ENCODE peak calls at places on chromosome 3, in five cellular contexts. B is suprapubic skin, M is heart left ventricle, X is AG09309, T is fibroblast of villous mesenchyme. P is an unnamed sample.

GRCh38 chr3:63611382-63611781 is 41.1 kb upstream of the SNTN start:
- DNase-seq in X (no peak), T (no peak), B (no peak), M (no peak), P (no peak)

GRCh38 chr3:23889950-23890349 is 26.8 kb downstream of the NKIRAS1 start:
- DNase-seq in M (no peak), B (no peak), X (no peak), T (no peak), P (no peak)

GRCh38 chr3:125262155-125262554 is 49.6 kb upstream of the SLC12A8 start:
- DNase-seq in X (no peak), T (peak; percentile 32), B (no peak), M (no peak), P (no peak)

GRCh38 chr3:146256851-146257486 is 6.1 kb upstream of the PLSCR4 start:
- DNase-seq in B (no peak), M (no peak), T (peak; percentile 66), X (no peak), P (no peak)

GRCh38 chr3:63625161-63625560 is 27.3 kb upstream of the SNTN start:
- DNase-seq in T (peak; percentile 47), B (no peak), M (no peak), X (peak; percentile 84), P (no peak)

GRCh38 chr3:71133874-71134273 is 449.7 kb downstream of the FOXP1 start:
- DNase-seq in T (no peak), M (no peak), X (no peak), B (no peak), P (no peak)

GRCh38 chr3:132180337-132180791 is 136.8 kb upstream of the ACP3 start:
- DNase-seq in M (no peak), T (peak; percentile 62), B (no peak), X (peak; percentile 31), P (no peak)

GRCh38 chr3:100932491-100932890 is 60.7 kb downstream of the ABI3BP start:
- DNase-seq in T (no peak), X (no peak), B (no peak), M (no peak), P (no peak)

GRCh38 chr3:112811917-112812660 is 34.6 kb downstream of the CD200R1L start:
- DNase-seq in T (peak; percentile 87), X (no peak), M (no peak), B (no peak), P (no peak)

GRCh38 chr3:112814256-112814655 is 32.4 kb downstream of the CD200R1L start:
- DNase-seq in X (peak; percentile 76), B (no peak), M (no peak), T (peak; percentile 89), P (no peak)

GRCh38 chr3:112815981-112816380 is 30.7 kb downstream of the CD200R1L start:
- DNase-seq in T (peak; percentile 52), B (no peak), M (no peak), X (peak; percentile 16), P (no peak)

GRCh38 chr3:112813016-112813415 is 33.6 kb downstream of the CD200R1L start:
- DNase-seq in X (no peak), T (peak; percentile 65), M (no peak), B (no peak), P (no peak)

GRCh38 chr3:112813723-112814171 is 32.9 kb downstream of the CD200R1L start:
- DNase-seq in X (peak; percentile 58), B (no peak), M (peak; percentile 20), T (peak; percentile 93), P (peak; percentile 21)
- H3K4me3 ChIP-seq in X (no peak overlapping the region), B (no peak overlapping the region), M (no peak overlapping the region), T (no peak overlapping the region), P (no peak overlapping the region)

DNA sequence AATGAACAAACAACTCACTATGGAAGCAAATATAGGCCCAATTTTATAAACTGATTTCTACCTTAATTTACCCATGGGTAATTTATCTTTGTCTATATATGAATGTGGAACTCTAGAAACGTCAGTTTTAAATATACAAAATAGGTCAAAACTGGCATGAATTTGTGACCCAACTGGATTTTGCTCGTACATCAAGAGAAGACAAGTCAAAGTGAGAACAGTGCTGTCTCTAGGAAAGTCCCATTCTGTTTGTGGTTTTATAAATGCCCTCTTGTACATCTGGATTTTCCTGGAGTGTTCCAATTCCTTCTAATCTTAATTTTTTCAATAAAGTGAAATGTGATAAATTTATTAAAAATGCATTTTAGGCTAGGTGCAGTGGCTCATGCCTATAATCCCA is 50.2 kb upstream of the ABHD10 start:
- DNase-seq in X (no peak), M (no peak), T (no peak), B (no peak), P (no peak)
- H3K4me3 ChIP-seq in X (no peak overlapping the region), M (no peak overlapping the region), T (no peak overlapping the region), B (no peak overlapping the region), P (no peak overlapping the region)

GRCh38 chr3:188946351-188946750 is 225.4 kb upstream of the TPRG1 start:
- DNase-seq in T (no peak), M (no peak), X (no peak), B (no peak), P (no peak)
- H3K4me3 ChIP-seq in T (no peak overlapping the region), M (no peak overlapping the region), X (no peak overlapping the region), B (peak overlapping the region; percentile 52), P (no peak overlapping the region)

GRCh38 chr3:133469140-133469731 is 69.4 kb downstream of the BFSP2 start:
- DNase-seq in B (no peak), X (no peak), M (no peak), T (peak; percentile 37), P (no peak)

GRCh38 chr3:133475245-133476010 is 75.6 kb downstream of the BFSP2 start:
- DNase-seq in T (peak; percentile 60), M (no peak), B (no peak), X (no peak), P (no peak)

GRCh38 chr3:133474251-133474801 is 74.5 kb downstream of the BFSP2 start:
- DNase-seq in B (no peak), X (peak; percentile 10), M (peak; percentile 72), T (peak; percentile 65), P (peak; percentile 82)

GRCh38 chr3:133472889-133473288 is 73.0 kb downstream of the BFSP2 start:
- DNase-seq in B (no peak), T (no peak), M (no peak), X (no peak), P (no peak)

GRCh38 chr3:133472242-133472641 is 72.4 kb downstream of the BFSP2 start:
- DNase-seq in X (no peak), B (no peak), T (peak; percentile 36), M (no peak), P (no peak)
- H3K4me3 ChIP-seq in X (no peak overlapping the region), B (no peak overlapping the region), T (peak overlapping the region; percentile 2), M (no peak overlapping the region), P (no peak overlapping the region)

GRCh38 chr3:117920240-117920923 is 1114.3 kb downstream of the IGSF11 start:
- DNase-seq in M (no peak), T (no peak), B (no peak), X (no peak), P (no peak)

GRCh38 chr3:117919611-117920010 is 1115.0 kb downstream of the IGSF11 start:
- DNase-seq in M (no peak), T (no peak), B (no peak), X (no peak), P (no peak)

GRCh38 chr3:117921411-117921810 is 1113.2 kb downstream of the IGSF11 start:
- DNase-seq in B (no peak), T (no peak), M (no peak), X (no peak), P (no peak)

GRCh38 chr3:117926819-117927218 is 1107.8 kb downstream of the IGSF11 start:
- DNase-seq in M (no peak), T (no peak), X (no peak), B (no peak), P (no peak)

GRCh38 chr3:117921908-117922456 is 1112.7 kb downstream of the IGSF11 start:
- DNase-seq in M (no peak), T (no peak), X (no peak), B (no peak), P (no peak)
- H3K4me3 ChIP-seq in M (no peak overlapping the region), T (no peak overlapping the region), X (no peak overlapping the region), B (no peak overlapping the region), P (no peak overlapping the region)

DNA sequence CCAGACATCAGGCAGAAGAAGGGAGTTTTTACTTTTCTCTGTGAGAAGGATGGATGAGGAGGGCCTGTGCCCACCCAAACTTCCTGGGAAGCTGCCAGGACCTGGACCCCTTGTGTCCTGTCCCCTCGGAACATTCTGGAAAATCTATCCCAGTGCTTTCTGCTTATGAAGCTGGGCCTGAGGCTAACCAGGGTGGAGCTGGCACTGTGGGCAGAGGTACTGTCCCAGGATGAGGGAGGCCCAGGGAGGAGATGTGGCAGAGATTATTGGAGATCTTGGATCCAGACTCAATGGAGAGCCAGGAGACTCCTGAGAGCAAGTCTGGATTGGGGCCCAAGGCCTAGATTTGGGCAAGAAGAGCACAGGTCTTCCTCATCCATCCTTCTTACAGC is 44.4 kb downstream of the SPSB4 start:
- DNase-seq in M (no peak), X (no peak), B (peak; percentile 65), T (no peak), P (no peak)
- H3K4me3 ChIP-seq in M (peak overlapping the region; percentile 47), X (no peak overlapping the region), B (peak overlapping the region; percentile 31), T (no peak overlapping the region), P (no peak overlapping the region)

GRCh38 chr3:168267179-168267578 is 171.5 kb upstream of the GOLIM4 start:
- DNase-seq in M (no peak), B (no peak), X (no peak), T (no peak), P (no peak)

GRCh38 chr3:168275662-168276061 is 179.9 kb upstream of the GOLIM4 start:
- DNase-seq in M (no peak), X (no peak), T (no peak), B (no peak), P (no peak)

GRCh38 chr3:168269019-168269418 is 173.3 kb upstream of the GOLIM4 start:
- DNase-seq in X (no peak), T (no peak), B (no peak), M (no peak), P (no peak)

GRCh38 chr3:168273917-168274316 is 178.2 kb upstream of the GOLIM4 start:
- DNase-seq in M (no peak), T (no peak), X (no peak), B (no peak), P (no peak)

DNA sequence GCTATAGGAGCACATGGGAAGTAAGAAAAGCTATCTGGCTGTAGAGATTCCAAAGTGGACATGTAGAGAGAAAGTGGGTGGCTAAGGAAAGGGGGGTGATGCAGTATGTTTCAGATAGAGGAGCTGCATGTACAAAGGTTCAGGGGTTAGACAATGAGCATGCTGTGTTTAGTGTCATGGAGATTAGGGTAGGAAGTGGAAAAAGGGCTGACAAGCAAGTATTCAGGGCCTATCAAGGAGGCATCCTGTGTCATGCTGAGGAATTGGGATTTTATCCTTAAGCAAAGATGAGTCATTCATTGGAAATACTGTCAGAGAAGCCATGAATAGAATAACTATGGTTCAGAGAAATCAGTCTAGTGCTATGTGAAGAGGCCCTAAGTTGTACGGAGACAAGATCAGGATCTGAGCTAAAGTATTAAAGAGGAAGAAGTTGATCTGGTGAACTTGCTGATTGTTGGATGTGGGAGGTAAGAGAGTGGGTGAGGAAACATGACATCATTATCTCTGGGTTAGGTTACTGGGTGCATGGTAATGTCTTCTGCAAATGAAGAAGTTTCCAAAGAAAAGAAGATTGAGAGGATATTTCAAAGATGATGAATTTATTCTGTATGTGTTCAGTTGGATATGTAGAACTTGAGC is 176.7 kb upstream of the GOLIM4 start:
- DNase-seq in T (no peak), X (no peak), B (no peak), M (no peak), P (no peak)
- H3K4me3 ChIP-seq in T (no peak overlapping the region), X (no peak overlapping the region), B (no peak overlapping the region), M (no peak overlapping the region), P (no peak overlapping the region)